ENCODE peak calls at places on chromosomes 7 and 10, in eight cellular contexts. K is naive B cell; Q is naive thymus-derived CD4-positive, alpha-beta T cell; J is skeletal muscle cell; H is ACHN; P is progenitor cell of endocrine pancreas; N is NCI-H1694; M is HT-29. S is an unnamed sample.

GRCh38 chr10:105041956-105042355 is 400.9 kb downstream of the SORCS3 start:
- DNase-seq in K (no peak), Q (no peak), J (no peak), H (peak), P (no peak), N (no peak), M (no peak), S (no peak)

GRCh38 chr10:120018695-120019094 is 126.2 kb downstream of the SEC23IP start:
- DNase-seq in K (no peak), Q (no peak), J (no peak), H (no peak), P (no peak), N (no peak), M (no peak), S (no peak)

GRCh38 chr10:96389785-96390184 is 31.0 kb upstream of the OPALIN start:
- DNase-seq in K (no peak), Q (no peak), J (no peak), H (no peak), P (no peak), N (no peak), M (no peak), S (no peak)

GRCh38 chr10:35938160-35938559 is 296.1 kb upstream of the FZD8 start:
- DNase-seq in K (no peak), Q (no peak), J (no peak), H (no peak), P (no peak), N (no peak), M (no peak), S (no peak)

GRCh38 chr10:90602815-90603600 is 254.8 kb downstream of the HTR7 start:
- DNase-seq in K (no peak), Q (no peak), J (peak), H (no peak), P (no peak), N (no peak), M (no peak), S (no peak)

GRCh38 chr10:81873932-81874816 is 820 bp upstream of the NRG3 start:
- DNase-seq in K (no peak), Q (no peak), J (no peak), H (peak), P (peak), N (no peak), M (no peak), S (peak)

GRCh38 chr10:121159670-121160069 is 308.5 kb downstream of the WDR11 start:
- DNase-seq in K (no peak), Q (no peak), J (no peak), H (no peak), P (no peak), N (no peak), M (no peak), S (no peak)

GRCh38 chr10:78419481-78420265 is 386.0 kb downstream of the RPS24 start:
- DNase-seq in K (no peak), Q (no peak), J (no peak), H (no peak), P (no peak), N (no peak), M (no peak), S (no peak)

GRCh38 chr7:45391618-45392451 is 182.3 kb upstream of the ADCY1 start:
- DNase-seq in K (no peak), Q (no peak), J (no peak), H (no peak), P (no peak), N (no peak), M (no peak), S (no peak)

GRCh38 chr7:4202154-4202553 is 479.9 kb upstream of the FOXK1 start:
- DNase-seq in K (no peak), Q (no peak), J (no peak), H (no peak), P (no peak), N (no peak), M (no peak), S (no peak)

GRCh38 chr10:22581453-22581852 is 132.9 kb downstream of the PIP4K2A start:
- DNase-seq in K (no peak), Q (no peak), J (no peak), H (no peak), P (no peak), N (no peak), M (no peak), S (no peak)

GRCh38 chr7:77415822-77416620 is at the start of gene GSAP:
- DNase-seq in K (peak), Q (peak), J (no peak), H (peak), P (peak), N (no peak), M (peak), S (peak)

GRCh38 chr7:50962281-50962883 is 179.7 kb upstream of the GRB10 start:
- DNase-seq in K (no peak), Q (no peak), J (no peak), H (no peak), P (no peak), N (no peak), M (no peak), S (no peak)

GRCh38 chr10:54496852-54497251 is 304.2 kb downstream of the PCDH15 start:
- DNase-seq in K (no peak), Q (no peak), J (no peak), H (no peak), P (no peak), N (no peak), M (no peak), S (no peak)

GRCh38 chr7:55569797-55570196 is 2.5 kb downstream of the VOPP1 start:
- DNase-seq in K (no peak), Q (peak), J (no peak), H (no peak), P (no peak), N (no peak), M (no peak), S (no peak)

GRCh38 chr10:103053659-103054581 is 135.8 kb downstream of the CNNM2 start:
- DNase-seq in K (no peak), Q (peak), J (peak), H (peak), P (peak), N (no peak), M (peak), S (peak)

GRCh38 chr10:119489572-119490326 is 52.8 kb downstream of the RGS10 start:
- DNase-seq in K (peak), Q (peak), J (no peak), H (peak), P (peak), N (no peak), M (peak), S (peak)

GRCh38 chr10:84194424-84195043 is at the start of gene CDHR1:
- DNase-seq in K (peak), Q (peak), J (no peak), H (peak), P (no peak), N (no peak), M (no peak), S (peak)

S was measured in hepatocyte.